ENCODE peak calls at places on chromosomes 7 and 10, in eight cellular contexts. D, L, P, S, V, F, C and B are unnamed samples.

GRCh38 chr10:64206409-64206808 is 685.2 kb downstream of the REEP3 start:
- DNase-seq in D (no peak), S (no peak), L (no peak), P (no peak), C (no peak), V (no peak), F (no peak), B (no peak)

GRCh38 chr7:157224627-157225026 is 85.9 kb downstream of the UBE3C start:
- DNase-seq in L (no peak), P (no peak), S (no peak), F (no peak), C (no peak), D (no peak), V (no peak), B (no peak)

GRCh38 chr7:99047526-99048077 is 96.3 kb downstream of the SMURF1 start:
- DNase-seq in P (no peak), V (no peak), F (no peak), D (no peak), C (no peak), L (no peak), S (no peak), B (no peak)

GRCh38 chr7:142808802-142809583 is 38.2 kb downstream of the PRSS2 start:
- DNase-seq in L (peak; percentile 95), C (no peak), S (no peak), F (no peak), P (peak; percentile 93), D (no peak), V (peak; percentile 98), B (no peak)

GRCh38 chr7:116706668-116707126 is 34.7 kb downstream of the MET start:
- DNase-seq in F (no peak), S (no peak), C (no peak), P (no peak), L (no peak), V (no peak), D (peak; percentile 81), B (no peak)

GRCh38 chr10:132582795-132583194 is 45.2 kb downstream of the INPP5A start:
- DNase-seq in S (no peak), V (no peak), L (no peak), C (no peak), D (no peak), P (no peak), F (no peak), B (no peak)

GRCh38 chr10:103636492-103636891 is 143.0 kb downstream of the NEURL1 start:
- DNase-seq in F (no peak), D (no peak), S (no peak), L (no peak), P (no peak), C (peak; percentile 78), V (no peak), B (peak; percentile 60)

GRCh38 chr10:7397049-7397448 is 13.8 kb downstream of the SFMBT2 start:
- DNase-seq in V (no peak), F (no peak), P (no peak), S (no peak), D (no peak), C (no peak), L (no peak), B (no peak)

GRCh38 chr7:33579561-33579960 is 325.8 kb upstream of the BMPER start:
- DNase-seq in F (no peak), S (no peak), C (no peak), V (no peak), D (no peak), L (no peak), P (no peak), B (no peak)

GRCh38 chr7:13897825-13898224 is 91.6 kb downstream of the ETV1 start:
- DNase-seq in V (no peak), P (no peak), F (no peak), D (no peak), C (no peak), S (no peak), L (no peak), B (no peak)

GRCh38 chr7:100865372-100865911 is 1.7 kb upstream of the TRIP6 start:
- DNase-seq in S (no peak), D (peak; percentile 68), V (no peak), P (no peak), L (no peak), C (peak; percentile 66), F (no peak), B (peak; percentile 44)

GRCh38 chr10:49552277-49552676 is 13.4 kb upstream of the ERCC6 start:
- DNase-seq in P (no peak), S (peak; percentile 87), L (no peak), F (no peak), D (no peak), V (no peak), C (no peak), B (no peak)

GRCh38 chr10:26355241-26355640 is 82.9 kb upstream of the APBB1IP start:
- DNase-seq in P (no peak), F (no peak), S (no peak), D (no peak), L (no peak), V (no peak), C (no peak), B (no peak)

GRCh38 chr10:87973635-87974034 is 110.2 kb downstream of the PTEN start:
- DNase-seq in C (no peak), D (no peak), F (no peak), S (no peak), L (no peak), V (no peak), P (no peak), B (no peak)

GRCh38 chr7:32088336-32088975 is 18.2 kb upstream of the PDE1C start:
- DNase-seq in P (no peak), F (no peak), V (no peak), C (no peak), L (no peak), D (no peak), S (no peak), B (no peak)

GRCh38 chr7:140238778-140239652 is 62.2 kb upstream of the KDM7A start:
- DNase-seq in D (no peak), L (no peak), V (no peak), F (no peak), P (no peak), C (no peak), S (no peak), B (no peak)

GRCh38 chr10:44517635-44518034 is 132.7 kb upstream of the CXCL12 start:
- DNase-seq in P (no peak), F (peak; percentile 62), V (no peak), L (no peak), S (no peak), D (peak; percentile 10), C (peak; percentile 69), B (peak; percentile 50)

GRCh38 chr10:122233857-122234348 is 37.2 kb upstream of the BTBD16 start:
- DNase-seq in F (no peak), D (no peak), C (no peak), P (no peak), L (no peak), V (no peak), S (no peak), B (no peak)

GRCh38 chr10:80506189-80506575 is 31.5 kb upstream of the SH2D4B start:
- DNase-seq in L (no peak), C (no peak), S (no peak), P (no peak), V (no peak), F (no peak), D (peak; percentile 78), B (no peak)

GRCh38 chr7:158028290-158028941 is 559.2 kb downstream of the PTPRN2 start:
- DNase-seq in D (no peak), V (no peak), F (no peak), C (peak; percentile 29), L (no peak), P (no peak), S (no peak), B (no peak)

GRCh38 chr7:47936323-47936722 is 11.9 kb downstream of the PKD1L1 start:
- DNase-seq in C (no peak), S (no peak), F (no peak), D (no peak), V (no peak), P (no peak), L (no peak), B (no peak)

GRCh38 chr7:26912933-26913536 is 48.6 kb upstream of the SKAP2 start:
- DNase-seq in F (no peak), L (no peak), P (no peak), S (no peak), V (no peak), D (no peak), C (no peak), B (no peak)